ENCODE peak calls at places on chromosomes 7 and 10, in seven cellular contexts. O, I, A, D, P, X and R are unnamed samples.

GRCh38 chr7:729154-730000 is 2.3 kb upstream of the PRKAR1B start:
- DNase-seq in I (no peak), A (no peak), D (no peak), P (no peak), X (no peak), O (no peak), R (no peak)

GRCh38 chr10:75028748-75029147 is 82.7 kb upstream of the SAMD8 start:
- DNase-seq in O (no peak), D (no peak), I (no peak), A (no peak), P (no peak), X (no peak), R (no peak)

GRCh38 chr7:74355091-74355490 is 65.9 kb downstream of the CLIP2 start:
- DNase-seq in A (peak), P (no peak), I (peak), D (no peak), X (peak), O (peak), R (no peak)

GRCh38 chr10:30115391-30116253 is 56.2 kb upstream of the JCAD start:
- DNase-seq in P (no peak), D (no peak), I (peak), X (peak), A (no peak), O (no peak), R (no peak)

GRCh38 chr7:132769280-132769679 is 193.0 kb upstream of the PLXNA4 start:
- DNase-seq in D (no peak), X (no peak), P (no peak), I (no peak), A (no peak), O (no peak), R (no peak)

GRCh38 chr10:48913674-48914073 is 26.0 kb downstream of the LRRC18 start:
- DNase-seq in P (no peak), I (no peak), X (no peak), D (no peak), O (no peak), A (no peak), R (no peak)

GRCh38 chr7:87375647-87376435 is 30.4 kb downstream of the CROT start:
- DNase-seq in I (peak), O (no peak), A (no peak), P (no peak), X (no peak), D (no peak), R (no peak)

GRCh38 chr10:73782749-73783085 is 869 bp downstream of the CHCHD1 start:
- DNase-seq in A (no peak), P (no peak), I (no peak), O (no peak), X (no peak), D (no peak), R (no peak)

GRCh38 chr7:22717760-22718159 is 9.2 kb upstream of the IL6 start:
- DNase-seq in A (no peak), D (no peak), O (no peak), P (no peak), I (no peak), X (no peak), R (no peak)

GRCh38 chr10:97255512-97256293 is 36.7 kb downstream of the ARHGAP19 start:
- DNase-seq in A (no peak), O (no peak), I (no peak), D (no peak), P (no peak), X (no peak), R (no peak)

GRCh38 chr7:35658602-35659201 is 36.2 kb downstream of the HERPUD2 start:
- DNase-seq in A (no peak), I (no peak), P (no peak), X (no peak), D (no peak), O (no peak), R (no peak)

GRCh38 chr10:43140414-43140813 is 2.2 kb downstream of the CSGALNACT2 start:
- DNase-seq in O (peak), I (peak), P (peak), D (no peak), A (peak), X (peak), R (peak)

GRCh38 chr10:58512470-58513188 is at the start of gene BICC1:
- DNase-seq in O (no peak), A (no peak), I (peak), X (peak), P (peak), D (peak), R (peak)

GRCh38 chr7:44906980-44907379 is 21.6 kb upstream of the PURB start:
- DNase-seq in I (no peak), A (no peak), O (no peak), P (no peak), X (no peak), D (no peak), R (no peak)

GRCh38 chr7:150378115-150378852 is 846 bp upstream of the ZNF775 start:
- DNase-seq in O (no peak), D (peak), A (peak), X (peak), P (peak), I (peak), R (peak)

GRCh38 chr7:151736403-151736909 is 140.5 kb downstream of the PRKAG2 start:
- DNase-seq in X (peak), D (no peak), I (peak), A (peak), P (no peak), O (peak), R (no peak)

GRCh38 chr10:18565006-18565405 is 86.4 kb downstream of the NSUN6 start:
- DNase-seq in D (no peak), I (no peak), A (no peak), X (no peak), O (no peak), P (no peak), R (no peak)

GRCh38 chr7:69283421-69283820 is 314.9 kb upstream of the AUTS2 start:
- DNase-seq in O (no peak), I (no peak), X (no peak), D (no peak), P (no peak), A (no peak), R (no peak)

GRCh38 chr10:77619964-77620703 is 17.5 kb downstream of the KCNMA1 start:
- DNase-seq in P (no peak), D (no peak), X (no peak), I (no peak), A (no peak), O (no peak), R (no peak)

GRCh38 chr10:114266521-114266920 is 27.5 kb downstream of the VWA2 start:
- DNase-seq in I (peak), P (no peak), X (peak), O (no peak), A (no peak), D (no peak), R (no peak)

GRCh38 chr7:16465469-16466086 is at the start of gene SOSTDC1:
- DNase-seq in P (no peak), D (no peak), X (peak), I (no peak), O (no peak), A (no peak), R (no peak)

GRCh38 chr10:85124592-85124991 is 796.2 kb downstream of the CCSER2 start:
- DNase-seq in A (no peak), P (no peak), I (no peak), O (no peak), X (no peak), D (no peak), R (no peak)

GRCh38 chr10:10235003-10235402 is 782.7 kb upstream of the CELF2 start:
- DNase-seq in O (no peak), I (no peak), D (no peak), A (no peak), X (no peak), P (no peak), R (no peak)

GRCh38 chr7:144519900-144520299 is 116.4 kb upstream of the NOBOX start:
- DNase-seq in D (no peak), I (no peak), A (no peak), X (no peak), P (no peak), O (no peak), R (no peak)

GRCh38 chr7:51693258-51693657 is 376.6 kb upstream of the COBL start:
- DNase-seq in I (no peak), D (no peak), O (no peak), X (no peak), P (no peak), A (no peak), R (no peak)

GRCh38 chr7:68785036-68785435 is 813.2 kb upstream of the AUTS2 start:
- DNase-seq in X (peak), O (no peak), D (no peak), A (no peak), P (no peak), I (no peak), R (no peak)

GRCh38 chr7:156257904-156258303 is 382.7 kb upstream of the RNF32 start:
- DNase-seq in D (no peak), P (no peak), I (no peak), O (no peak), A (no peak), X (no peak), R (no peak)

GRCh38 chr10:120453319-120453718 is 3.7 kb upstream of the PLPP4 start:
- DNase-seq in P (no peak), A (no peak), I (no peak), X (no peak), O (no peak), D (no peak), R (no peak)

GRCh38 chr7:108592633-108593277 is 23.1 kb downstream of the DNAJB9 start:
- DNase-seq in O (no peak), X (peak), A (no peak), P (no peak), D (no peak), I (no peak), R (no peak)
- TF ChIP-seq CTCF in O (peak), X (peak), A (peak), P (no peak), D (peak), I (peak), R (no peak)

GRCh38 chr7:40200791-40201190 is 66.0 kb downstream of the SUGCT start:
- DNase-seq in I (peak), A (peak), O (peak), X (peak), P (no peak), D (no peak), R (no peak)

GRCh38 chr7:40197527-40197926 is 62.7 kb downstream of the SUGCT start:
- DNase-seq in D (no peak), P (no peak), I (no peak), O (no peak), X (no peak), A (no peak), R (no peak)

GRCh38 chr7:40202851-40203250 is 68.0 kb downstream of the SUGCT start:
- DNase-seq in X (no peak), D (no peak), O (no peak), A (no peak), P (no peak), I (no peak), R (no peak)

GRCh38 chr7:40194743-40195142 is 59.9 kb downstream of the SUGCT start:
- DNase-seq in I (peak), P (no peak), X (peak), O (peak), D (no peak), A (peak), R (no peak)

DNA sequence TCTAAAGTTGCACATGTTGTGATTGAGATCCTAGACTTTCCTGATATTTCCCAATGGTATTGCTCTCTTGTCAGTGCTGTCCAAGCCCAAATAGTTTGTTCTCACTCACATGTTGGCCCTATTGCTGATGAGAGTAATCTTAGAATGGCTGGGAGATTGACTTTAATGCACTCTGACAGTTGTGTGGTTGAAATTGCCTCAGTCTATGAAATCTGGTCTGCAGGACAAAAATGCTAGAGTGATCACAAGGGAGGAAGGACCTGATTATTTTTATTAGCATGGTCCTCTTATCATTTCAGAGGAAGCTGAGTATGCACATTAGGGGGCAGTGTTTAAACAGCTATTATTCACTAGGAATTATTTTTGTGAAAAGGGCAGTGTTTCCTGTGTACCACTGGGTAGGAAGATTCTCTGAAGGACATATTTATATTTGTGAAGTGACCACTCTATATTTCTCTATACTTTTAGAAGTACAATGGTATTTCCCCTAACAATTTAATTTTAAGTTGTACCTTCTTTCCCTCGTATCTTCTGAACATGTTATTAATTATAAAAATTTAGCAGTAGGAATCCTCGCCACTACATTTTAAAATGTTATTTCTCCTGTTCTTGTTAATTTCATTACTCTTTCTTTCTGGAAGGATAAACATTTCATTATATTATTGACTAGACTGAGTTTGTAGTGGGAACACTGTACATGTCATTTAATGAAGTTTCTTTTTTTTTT is 64.4 kb downstream of the SUGCT start:
- DNase-seq in A (peak), I (peak), X (peak), D (no peak), P (no peak), O (peak), R (no peak)
- TF ChIP-seq CTCF in A (peak), I (peak), X (peak), D (peak), P (peak), O (peak), R (no peak)

GRCh38 chr10:130372866-130373265 is 236.7 kb downstream of the GLRX3 start:
- DNase-seq in X (no peak), P (no peak), O (no peak), D (no peak), I (no peak), A (no peak), R (no peak)

GRCh38 chr10:130382031-130382430 is 245.8 kb downstream of the GLRX3 start:
- DNase-seq in D (no peak), X (no peak), O (no peak), A (no peak), I (no peak), P (no peak), R (no peak)

GRCh38 chr10:130377986-130378545 is 241.9 kb downstream of the GLRX3 start:
- DNase-seq in P (no peak), A (no peak), O (no peak), X (no peak), D (no peak), I (no peak), R (no peak)

GRCh38 chr10:130380056-130380455 is 243.9 kb downstream of the GLRX3 start:
- DNase-seq in O (no peak), A (no peak), I (no peak), D (no peak), P (no peak), X (no peak), R (no peak)

DNA sequence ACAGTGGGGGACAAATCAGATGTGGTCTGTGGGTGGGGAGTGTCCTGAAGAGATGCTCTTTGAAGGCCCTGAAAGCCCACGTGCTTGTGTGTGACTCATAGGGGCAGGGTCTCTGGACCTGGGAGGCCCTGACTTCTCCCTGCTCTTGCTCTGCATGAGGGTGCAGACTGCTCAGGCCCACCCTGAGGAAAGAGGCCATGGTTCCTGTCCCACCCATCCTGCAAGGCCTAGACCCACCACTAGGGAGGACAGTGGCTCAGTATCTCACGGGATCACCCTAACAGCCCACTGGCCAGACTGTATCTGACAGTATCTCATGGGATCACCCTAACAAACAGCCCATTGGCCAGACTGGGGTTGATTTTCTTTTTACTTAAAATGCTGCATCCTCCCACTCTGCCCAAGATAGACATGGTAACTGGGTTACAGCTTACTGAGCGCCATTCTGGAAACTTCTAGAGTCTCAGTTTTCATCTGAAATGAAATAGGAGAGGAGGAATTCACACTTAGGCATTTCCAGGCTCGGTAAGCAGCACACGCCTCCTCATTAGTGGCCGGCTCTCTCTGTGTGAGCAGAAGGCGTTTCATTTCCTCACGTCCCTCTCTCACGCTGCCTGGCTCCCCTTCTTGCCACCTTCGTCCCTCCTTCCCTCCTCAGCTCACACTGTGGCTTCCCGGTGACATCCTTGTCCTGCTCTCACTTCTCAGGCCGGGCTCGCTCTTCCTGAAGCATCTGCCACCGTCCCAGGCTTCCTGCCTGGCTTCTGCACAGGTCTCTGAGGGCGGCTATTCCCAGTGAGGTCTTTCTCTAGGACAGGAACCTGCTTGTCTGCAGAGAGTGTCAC is 242.6 kb downstream of the GLRX3 start:
- DNase-seq in A (no peak), X (no peak), I (no peak), P (no peak), O (no peak), D (no peak), R (no peak)
- TF ChIP-seq CTCF in A (no peak), X (no peak), I (no peak), P (no peak), O (no peak), D (peak), R (no peak)

GRCh38 chr7:54838540-54838925 is 79.5 kb upstream of the SEC61G start:
- DNase-seq in I (no peak), P (no peak), O (no peak), D (no peak), A (no peak), X (no peak), R (no peak)

GRCh38 chr7:54837761-54838539 is 78.9 kb upstream of the SEC61G start:
- DNase-seq in A (no peak), P (no peak), I (no peak), X (no peak), O (no peak), D (no peak), R (no peak)

GRCh38 chr7:54837167-54837566 is 78.2 kb upstream of the SEC61G start:
- DNase-seq in O (no peak), X (no peak), D (no peak), A (no peak), P (no peak), I (no peak), R (no peak)

GRCh38 chr7:54841772-54842707 is 83.0 kb upstream of the SEC61G start:
- DNase-seq in X (peak), O (peak), D (no peak), I (peak), A (peak), P (no peak), R (no peak)

DNA sequence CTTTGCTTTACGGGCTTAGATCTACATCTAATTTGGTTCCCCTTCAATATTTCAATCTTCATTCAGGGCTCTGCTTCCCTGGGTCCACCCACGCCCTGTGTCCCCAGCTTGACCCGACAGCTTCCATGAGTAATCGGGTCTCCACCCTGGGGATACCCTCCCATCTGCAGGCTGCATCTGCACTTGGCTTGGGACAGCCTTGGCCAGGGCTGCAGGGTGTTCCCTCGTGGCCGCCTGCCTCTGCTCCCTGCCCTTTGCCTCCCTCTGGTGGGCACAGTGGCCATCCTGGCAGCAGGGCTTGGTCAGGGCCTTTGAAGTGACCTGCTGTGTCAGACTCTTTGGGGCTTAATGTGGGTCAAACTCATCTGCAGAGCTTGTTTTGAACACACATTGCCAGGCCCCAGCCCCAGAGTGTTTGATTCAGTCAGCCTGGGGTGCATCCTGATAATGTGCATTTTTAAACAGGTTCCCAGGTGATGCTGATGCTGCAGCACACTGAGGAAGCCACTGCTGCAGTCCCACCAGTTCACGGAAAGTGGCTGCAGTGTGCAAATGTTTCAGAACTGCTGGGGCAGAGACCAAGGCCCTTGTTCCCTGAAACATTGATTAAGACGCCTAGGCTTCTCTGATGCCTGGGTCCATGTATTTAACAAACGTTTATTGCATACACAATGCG is 80.7 kb upstream of the SEC61G start:
- DNase-seq in X (peak), P (no peak), D (peak), O (no peak), I (peak), A (no peak), R (peak)
- TF ChIP-seq CTCF in X (peak), P (peak), D (peak), O (peak), I (peak), A (peak), R (peak)

GRCh38 chr10:24463683-24464426 is 254.9 kb downstream of the KIAA1217 start:
- DNase-seq in I (peak), D (no peak), O (peak), A (peak), X (peak), P (peak), R (peak)

GRCh38 chr10:24465124-24465874 is 256.4 kb downstream of the KIAA1217 start:
- DNase-seq in I (peak), D (no peak), O (peak), P (no peak), A (no peak), X (peak), R (no peak)

GRCh38 chr10:24465899-24466615 is 257.1 kb downstream of the KIAA1217 start:
- DNase-seq in A (peak), X (peak), D (no peak), P (peak), O (peak), I (peak), R (peak)

GRCh38 chr10:24462340-24462739 is 253.4 kb downstream of the KIAA1217 start:
- DNase-seq in D (no peak), O (no peak), A (no peak), I (no peak), X (no peak), P (no peak), R (no peak)

GRCh38 chr10:24462889-24463552 is 254.1 kb downstream of the KIAA1217 start:
- DNase-seq in D (no peak), P (no peak), X (peak), A (no peak), I (no peak), O (no peak), R (no peak)
- TF ChIP-seq CTCF in D (peak), P (no peak), X (peak), A (peak), I (peak), O (peak), R (no peak)

GRCh38 chr10:118669835-118670234 is 74.4 kb upstream of the PRLHR start:
- DNase-seq in A (no peak), X (no peak), P (no peak), O (no peak), D (no peak), I (no peak), R (no peak)

GRCh38 chr10:118667732-118668131 is 72.3 kb upstream of the PRLHR start:
- DNase-seq in X (no peak), D (no peak), A (no peak), P (no peak), O (no peak), I (no peak), R (no peak)

GRCh38 chr10:118669020-118669766 is 73.7 kb upstream of the PRLHR start:
- DNase-seq in I (peak), D (no peak), A (no peak), X (peak), O (peak), P (peak), R (no peak)

GRCh38 chr10:118666350-118666749 is 70.9 kb upstream of the PRLHR start:
- DNase-seq in A (no peak), D (no peak), X (no peak), I (no peak), O (no peak), P (no peak), R (no peak)

GRCh38 chr10:118668228-118668952 is 72.9 kb upstream of the PRLHR start:
- DNase-seq in I (no peak), A (no peak), O (no peak), D (no peak), X (no peak), P (no peak), R (no peak)
- TF ChIP-seq CTCF in I (no peak), A (no peak), O (no peak), D (no peak), X (peak), P (no peak), R (no peak)